ENCODE peak calls at places on chromosomes 16 and 17, in four cellular contexts. Y is keratinocyte; R is CD8-positive, alpha-beta memory T cell; U is mesothelial cell of epicardium. Q is an unnamed sample.

GRCh38 chr17:81119223-81120148 is 45.8 kb upstream of the PVALEF start:
- DNase-seq in Y (peak), R (peak), U (peak), Q (peak)

GRCh38 chr17:77837917-77838316 is 120.6 kb upstream of the TNRC6C start:
- DNase-seq in Y (no peak), R (no peak), U (no peak), Q (no peak)

GRCh38 chr17:16419074-16419928 is 3.9 kb downstream of the TRPV2 start:
- DNase-seq in Y (peak), R (peak), U (no peak), Q (peak)

GRCh38 chr16:31202402-31203385 is at the start of gene PYCARD:
- DNase-seq in Y (no peak), R (peak), U (peak), Q (peak)

GRCh38 chr17:78652913-78653312 is 75.7 kb upstream of the DNAH17 start:
- DNase-seq in Y (no peak), R (no peak), U (no peak), Q (no peak)

GRCh38 chr16:296806-297510 is 14.0 kb downstream of the PDIA2 start:
- DNase-seq in Y (no peak), R (no peak), U (no peak), Q (no peak)

GRCh38 chr16:53754938-53755910 is 51.3 kb downstream of the FTO start:
- DNase-seq in Y (no peak), R (no peak), U (no peak), Q (peak)

GRCh38 chr16:525123-525519 is 2.4 kb upstream of the CAPN15 start:
- DNase-seq in Y (no peak), R (no peak), U (no peak), Q (no peak)

GRCh38 chr16:85963746-85964370 is 64.9 kb downstream of the IRF8 start:
- DNase-seq in Y (no peak), R (no peak), U (no peak), Q (no peak)

GRCh38 chr16:50902457-50902856 is 160.6 kb downstream of the CYLD start:
- DNase-seq in Y (no peak), R (no peak), U (no peak), Q (no peak)

GRCh38 chr16:68369697-68370096 is 58.9 kb downstream of the PRMT7 start:
- DNase-seq in Y (no peak), R (peak), U (no peak), Q (no peak)

GRCh38 chr16:81076566-81077076 is 417 bp downstream of the C16orf46 start:
- DNase-seq in Y (peak), R (peak), U (peak), Q (peak)

GRCh38 chr17:6269474-6269873 is 165.4 kb downstream of the AIPL1 start:
- DNase-seq in Y (no peak), R (no peak), U (peak), Q (peak)

GRCh38 chr17:56291226-56291805 is 138.0 kb downstream of the ANKFN1 start:
- DNase-seq in Y (no peak), R (no peak), U (no peak), Q (no peak)

GRCh38 chr16:87369117-87369775 is 14.3 kb downstream of the FBXO31 start:
- DNase-seq in Y (no peak), R (no peak), U (no peak), Q (no peak)

GRCh38 chr16:79862601-79863000 is 262.1 kb upstream of the MAF start:
- DNase-seq in Y (no peak), R (no peak), U (no peak), Q (no peak)

GRCh38 chr16:30903002-30903401 is 6.6 kb downstream of the CTF1 start:
- DNase-seq in Y (no peak), R (no peak), U (no peak), Q (no peak)

GRCh38 chr17:2749784-2750181 is 331 bp upstream of the CCDC92B start:
- DNase-seq in Y (no peak), R (peak), U (peak), Q (peak)

GRCh38 chr16:59612094-59612493 is 878.0 kb upstream of the GOT2 start:
- DNase-seq in Y (no peak), R (no peak), U (no peak), Q (no peak)

GRCh38 chr16:25709182-25709581 is 17.4 kb downstream of the HS3ST4 start:
- DNase-seq in Y (no peak), R (no peak), U (no peak), Q (no peak)

GRCh38 chr17:78174332-78174869 is 6.0 kb downstream of the SYNGR2 start:
- DNase-seq in Y (no peak), R (no peak), U (no peak), Q (no peak)

GRCh38 chr17:1829189-1829578 is 518 bp downstream of the SMYD4 start:
- DNase-seq in Y (no peak), R (no peak), U (no peak), Q (peak)

GRCh38 chr16:19084139-19084538 is 16.7 kb downstream of the COQ7 start:
- DNase-seq in Y (no peak), R (no peak), U (no peak), Q (no peak)

GRCh38 chr16:30926333-30926811 is 3.0 kb downstream of the FBXL19 start:
- DNase-seq in Y (no peak), R (no peak), U (no peak), Q (no peak)

GRCh38 chr16:12229759-12230594 is 253.4 kb downstream of the SNX29 start:
- DNase-seq in Y (no peak), R (no peak), U (no peak), Q (no peak)

GRCh38 chr16:27123795-27124194 is 57.1 kb downstream of the C16orf82 start:
- DNase-seq in Y (no peak), R (no peak), U (no peak), Q (no peak)

GRCh38 chr17:3033248-3033640 is 30.2 kb downstream of the OR1D5 start:
- DNase-seq in Y (no peak), R (no peak), U (peak), Q (no peak)

GRCh38 chr16:908526-909155 is 62.1 kb downstream of the LMF1 start:
- DNase-seq in Y (no peak), R (no peak), U (no peak), Q (no peak)

GRCh38 chr17:50423553-50424159 is 2.4 kb upstream of the ACSF2 start:
- DNase-seq in Y (peak), R (no peak), U (no peak), Q (peak)